ENCODE peak calls at places on chromosomes 13 and 19, in seven cellular contexts. One of them, this sample, is unnamed.
A peak's percentile ranks its signal among the peaks of the same experiment; 100 is the strongest.

GRCh38 chr19:38785187-38785699 is 3.8 kb upstream of the LGALS7B start:
- DNase-seq in breast epithelium: no peak
- DNase-seq in right lobe of liver: no peak
- DNase-seq in uterus: no peak
- DNase-seq in ascending aorta: no peak
- DNase-seq in tibial nerve: no peak
- DNase-seq in mucosa of descending colon: no peak
- DNase-seq in this sample: no peak

GRCh38 chr19:13195678-13196077 is 45.5 kb downstream of the IER2 start:
- DNase-seq in mucosa of descending colon: peak; percentile 88
- DNase-seq in right lobe of liver: peak; percentile 91
- DNase-seq in breast epithelium: no peak
- DNase-seq in tibial nerve: no peak
- DNase-seq in uterus: no peak
- DNase-seq in ascending aorta: no peak
- DNase-seq in this sample: no peak

GRCh38 chr13:110185696-110186095 is 121.3 kb downstream of the COL4A1 start:
- DNase-seq in uterus: no peak
- DNase-seq in ascending aorta: no peak
- DNase-seq in right lobe of liver: no peak
- DNase-seq in breast epithelium: no peak
- DNase-seq in tibial nerve: no peak
- DNase-seq in mucosa of descending colon: no peak
- DNase-seq in this sample: no peak

GRCh38 chr19:47411101-47411500 is 8.2 kb downstream of the MEIS3 start:
- DNase-seq in ascending aorta: no peak
- DNase-seq in uterus: no peak
- DNase-seq in right lobe of liver: no peak
- DNase-seq in tibial nerve: no peak
- DNase-seq in mucosa of descending colon: no peak
- DNase-seq in breast epithelium: no peak
- DNase-seq in this sample: no peak

GRCh38 chr13:85462792-85463425 is 336.3 kb downstream of the SLITRK6 start:
- DNase-seq in ascending aorta: no peak
- DNase-seq in breast epithelium: no peak
- DNase-seq in mucosa of descending colon: no peak
- DNase-seq in right lobe of liver: no peak
- DNase-seq in uterus: no peak
- DNase-seq in tibial nerve: no peak
- DNase-seq in this sample: no peak

GRCh38 chr13:44231786-44232516 is 141.7 kb upstream of the SERP2 start:
- DNase-seq in breast epithelium: peak; percentile 83
- DNase-seq in uterus: peak; percentile 69
- DNase-seq in ascending aorta: peak; percentile 84
- DNase-seq in tibial nerve: peak; percentile 52
- DNase-seq in right lobe of liver: no peak
- DNase-seq in mucosa of descending colon: peak; percentile 67
- DNase-seq in this sample: peak; percentile 99

GRCh38 chr19:33096005-33096404 is 15.0 kb downstream of the GPATCH1 start:
- DNase-seq in right lobe of liver: no peak
- DNase-seq in mucosa of descending colon: no peak
- DNase-seq in breast epithelium: no peak
- DNase-seq in tibial nerve: no peak
- DNase-seq in ascending aorta: no peak
- DNase-seq in uterus: no peak
- DNase-seq in this sample: no peak

GRCh38 chr19:28582344-28582743 is 630.6 kb downstream of the UQCRFS1 start:
- DNase-seq in ascending aorta: no peak
- DNase-seq in tibial nerve: no peak
- DNase-seq in breast epithelium: no peak
- DNase-seq in mucosa of descending colon: no peak
- DNase-seq in right lobe of liver: no peak
- DNase-seq in uterus: no peak
- DNase-seq in this sample: no peak

GRCh38 chr13:110714798-110715394 is 1.4 kb downstream of the ING1 start:
- DNase-seq in right lobe of liver: peak; percentile 70
- DNase-seq in breast epithelium: peak; percentile 59
- DNase-seq in tibial nerve: peak; percentile 48
- DNase-seq in ascending aorta: peak; percentile 84
- DNase-seq in mucosa of descending colon: peak; percentile 69
- DNase-seq in uterus: peak; percentile 68
- DNase-seq in this sample: no peak

GRCh38 chr19:45645068-45645630 is 6.0 kb upstream of the EML2 start:
- DNase-seq in right lobe of liver: peak; percentile 54
- DNase-seq in ascending aorta: no peak
- DNase-seq in tibial nerve: no peak
- DNase-seq in uterus: no peak
- DNase-seq in mucosa of descending colon: no peak
- DNase-seq in breast epithelium: no peak
- DNase-seq in this sample: no peak

GRCh38 chr13:109627649-109628048 is 158.7 kb downstream of the IRS2 start:
- DNase-seq in right lobe of liver: no peak
- DNase-seq in uterus: no peak
- DNase-seq in mucosa of descending colon: no peak
- DNase-seq in ascending aorta: no peak
- DNase-seq in breast epithelium: no peak
- DNase-seq in tibial nerve: no peak
- DNase-seq in this sample: no peak

GRCh38 chr19:13017306-13018036 is 22.2 kb downstream of the NFIX start:
- DNase-seq in ascending aorta: no peak
- DNase-seq in breast epithelium: no peak
- DNase-seq in uterus: no peak
- DNase-seq in tibial nerve: no peak
- DNase-seq in mucosa of descending colon: no peak
- DNase-seq in right lobe of liver: no peak
- DNase-seq in this sample: no peak

GRCh38 chr19:3986260-3987041 is 1.2 kb upstream of the EEF2 start:
- DNase-seq in uterus: no peak
- DNase-seq in right lobe of liver: peak; percentile 61
- DNase-seq in breast epithelium: peak; percentile 38
- DNase-seq in mucosa of descending colon: peak; percentile 64
- DNase-seq in ascending aorta: no peak
- DNase-seq in tibial nerve: peak; percentile 56
- DNase-seq in this sample: peak; percentile 55

GRCh38 chr13:49213997-49214916 is 5.9 kb upstream of the MLNR start:
- DNase-seq in ascending aorta: no peak
- DNase-seq in right lobe of liver: no peak
- DNase-seq in mucosa of descending colon: no peak
- DNase-seq in breast epithelium: no peak
- DNase-seq in tibial nerve: no peak
- DNase-seq in uterus: no peak
- DNase-seq in this sample: no peak

GRCh38 chr19:52217576-52217975 is 27.7 kb downstream of the PPP2R1A start:
- DNase-seq in tibial nerve: no peak
- DNase-seq in right lobe of liver: no peak
- DNase-seq in mucosa of descending colon: no peak
- DNase-seq in uterus: no peak
- DNase-seq in breast epithelium: no peak
- DNase-seq in ascending aorta: peak; percentile 21
- DNase-seq in this sample: no peak

GRCh38 chr19:34172661-34173144 is 399 bp downstream of the LSM14A start:
- DNase-seq in mucosa of descending colon: peak; percentile 34
- DNase-seq in tibial nerve: no peak
- DNase-seq in breast epithelium: no peak
- DNase-seq in ascending aorta: no peak
- DNase-seq in uterus: no peak
- DNase-seq in right lobe of liver: no peak
- DNase-seq in this sample: no peak

GRCh38 chr19:55085923-55086715 is 10.4 kb downstream of the EPS8L1 start:
- DNase-seq in mucosa of descending colon: no peak
- DNase-seq in breast epithelium: no peak
- DNase-seq in ascending aorta: no peak
- DNase-seq in tibial nerve: no peak
- DNase-seq in uterus: no peak
- DNase-seq in right lobe of liver: no peak
- DNase-seq in this sample: no peak

GRCh38 chr13:98171806-98172569 is 5.1 kb downstream of the RNF113B start:
- DNase-seq in tibial nerve: peak; percentile 26
- DNase-seq in ascending aorta: no peak
- DNase-seq in breast epithelium: no peak
- DNase-seq in mucosa of descending colon: no peak
- DNase-seq in uterus: peak; percentile 34
- DNase-seq in right lobe of liver: no peak
- DNase-seq in this sample: no peak

GRCh38 chr19:2491130-2491801 is 15.3 kb downstream of the GADD45B start:
- DNase-seq in mucosa of descending colon: peak; percentile 97
- DNase-seq in tibial nerve: no peak
- DNase-seq in uterus: no peak
- DNase-seq in ascending aorta: no peak
- DNase-seq in right lobe of liver: peak; percentile 79
- DNase-seq in breast epithelium: peak; percentile 64
- DNase-seq in this sample: peak; percentile 83

GRCh38 chr13:35994131-35994966 is 136.8 kb downstream of the DCLK1 start:
- DNase-seq in tibial nerve: no peak
- DNase-seq in breast epithelium: no peak
- DNase-seq in uterus: peak; percentile 71
- DNase-seq in ascending aorta: peak; percentile 86
- DNase-seq in mucosa of descending colon: no peak
- DNase-seq in right lobe of liver: no peak
- DNase-seq in this sample: peak; percentile 38

GRCh38 chr13:19845758-19846157 is 17.7 kb downstream of the ZMYM5 start:
- DNase-seq in right lobe of liver: no peak
- DNase-seq in ascending aorta: peak; percentile 73
- DNase-seq in mucosa of descending colon: peak; percentile 9
- DNase-seq in tibial nerve: no peak
- DNase-seq in breast epithelium: no peak
- DNase-seq in uterus: peak; percentile 40
- DNase-seq in this sample: peak; percentile 69

GRCh38 chr13:26561636-26562537 is 4.4 kb downstream of the WASF3 start:
- DNase-seq in ascending aorta: no peak
- DNase-seq in mucosa of descending colon: no peak
- DNase-seq in right lobe of liver: no peak
- DNase-seq in uterus: no peak
- DNase-seq in breast epithelium: no peak
- DNase-seq in tibial nerve: no peak
- DNase-seq in this sample: no peak

GRCh38 chr13:84567848-84568247 is 685.6 kb upstream of the SLITRK1 start:
- DNase-seq in uterus: no peak
- DNase-seq in breast epithelium: no peak
- DNase-seq in right lobe of liver: no peak
- DNase-seq in mucosa of descending colon: no peak
- DNase-seq in tibial nerve: no peak
- DNase-seq in ascending aorta: no peak
- DNase-seq in this sample: no peak

GRCh38 chr13:99642006-99642405 is 140.7 kb downstream of the TM9SF2 start:
- DNase-seq in mucosa of descending colon: no peak
- DNase-seq in ascending aorta: no peak
- DNase-seq in uterus: no peak
- DNase-seq in tibial nerve: no peak
- DNase-seq in right lobe of liver: no peak
- DNase-seq in breast epithelium: no peak
- DNase-seq in this sample: no peak

GRCh38 chr19:39832341-39833083 is 1.4 kb downstream of the DYRK1B start:
- DNase-seq in tibial nerve: no peak
- DNase-seq in breast epithelium: no peak
- DNase-seq in uterus: no peak
- DNase-seq in ascending aorta: no peak
- DNase-seq in right lobe of liver: no peak
- DNase-seq in mucosa of descending colon: no peak
- DNase-seq in this sample: no peak

GRCh38 chr19:622666-623065 is 10.7 kb downstream of the POLRMT start:
- DNase-seq in ascending aorta: no peak
- DNase-seq in tibial nerve: no peak
- DNase-seq in uterus: no peak
- DNase-seq in right lobe of liver: no peak
- DNase-seq in breast epithelium: no peak
- DNase-seq in mucosa of descending colon: no peak
- DNase-seq in this sample: no peak
- H3K36me3 ChIP-seq in ascending aorta: peaks cover 62% of the 10 kb centered on the region
- H3K36me3 ChIP-seq in tibial nerve: peaks cover 23% of the 10 kb centered on the region
- H3K36me3 ChIP-seq in uterus: no peaks in the 10 kb centered on the region
- H3K36me3 ChIP-seq in right lobe of liver: peaks cover 23% of the 10 kb centered on the region
- H3K36me3 ChIP-seq in breast epithelium: no peaks in the 10 kb centered on the region
- H3K36me3 ChIP-seq in mucosa of descending colon: peaks cover 12% of the 10 kb centered on the region
- H3K36me3 ChIP-seq in this sample: peaks cover 4% of the 10 kb centered on the region

DNA sequence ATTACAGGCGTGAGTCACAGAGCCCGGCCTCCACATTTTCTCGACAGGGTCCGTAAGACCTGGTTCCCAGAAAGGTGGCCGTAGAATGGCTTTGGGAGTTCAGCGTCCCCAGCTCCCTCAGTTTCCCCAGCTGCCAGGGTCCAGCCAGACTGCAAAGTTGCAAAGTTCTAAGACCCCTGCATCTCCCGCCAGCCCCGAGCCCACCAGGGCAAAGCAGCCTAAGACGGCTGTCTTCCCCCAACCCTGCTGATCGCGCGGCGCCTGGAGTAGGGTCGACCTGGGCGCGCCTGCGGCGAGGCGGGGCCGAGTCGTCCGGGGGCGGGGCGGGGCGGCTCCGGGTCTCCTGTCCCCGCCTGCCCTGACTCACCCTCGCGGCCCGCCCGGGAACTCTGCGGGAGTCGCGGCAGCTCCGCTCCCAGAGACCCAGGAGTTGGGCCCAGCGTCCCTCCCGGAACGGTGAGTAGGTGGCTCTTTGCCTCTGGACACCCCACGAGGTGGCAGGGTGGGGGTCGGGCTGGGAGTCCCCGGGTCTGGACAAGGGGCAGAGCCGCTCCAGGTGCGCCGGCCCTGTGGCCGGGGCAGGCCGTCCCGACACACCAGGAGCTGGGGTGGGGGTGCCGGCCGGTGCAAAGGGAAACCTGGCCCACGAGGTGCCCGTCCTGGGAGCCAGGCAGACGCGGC is at the start of gene LRRC8E:
- DNase-seq in breast epithelium: no peak
- DNase-seq in ascending aorta: no peak
- DNase-seq in tibial nerve: no peak
- DNase-seq in right lobe of liver: no peak
- DNase-seq in uterus: no peak
- DNase-seq in mucosa of descending colon: peak; percentile 70
- DNase-seq in this sample: no peak
- H3K4me3 ChIP-seq in breast epithelium: peak within 1 kb of the TSS; percentile 44
- H3K4me3 ChIP-seq in ascending aorta: peak within 1 kb of the TSS; percentile 16
- H3K4me3 ChIP-seq in tibial nerve: no peak within 1 kb of the TSS
- H3K4me3 ChIP-seq in right lobe of liver: peak within 1 kb of the TSS; percentile 45
- H3K4me3 ChIP-seq in uterus: no peak within 1 kb of the TSS
- H3K4me3 ChIP-seq in mucosa of descending colon: no peak within 1 kb of the TSS
- H3K4me3 ChIP-seq in this sample: peak within 1 kb of the TSS; percentile 53

DNA sequence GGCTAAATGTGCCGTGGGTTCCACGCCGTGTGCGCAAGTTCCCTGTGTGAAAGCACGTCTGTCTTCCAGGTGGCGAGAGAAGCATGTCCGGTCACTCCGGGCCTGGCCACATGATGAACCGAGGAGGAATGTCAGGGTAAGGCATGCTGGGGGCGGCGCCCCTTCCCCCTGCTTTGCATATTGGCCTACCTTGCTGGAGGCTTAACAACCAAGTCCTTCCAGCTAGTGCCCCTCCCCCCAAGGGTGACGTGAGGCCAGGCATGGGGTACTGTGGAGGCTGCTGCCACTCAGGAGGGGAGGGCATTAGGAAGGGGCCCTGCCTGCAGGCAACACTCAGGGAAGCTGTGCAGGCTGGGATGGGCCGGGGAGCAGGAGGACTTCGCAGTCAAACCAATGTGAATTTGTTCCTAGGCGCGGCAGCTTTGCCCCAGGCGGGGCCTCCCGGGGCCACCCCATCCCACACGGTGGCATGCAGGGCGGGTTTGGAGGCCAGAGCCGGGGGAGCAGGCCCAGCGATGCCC is 12.5 kb downstream of the MICOS13 start:
- DNase-seq in tibial nerve: no peak
- DNase-seq in ascending aorta: no peak
- DNase-seq in breast epithelium: no peak
- DNase-seq in uterus: no peak
- DNase-seq in right lobe of liver: no peak
- DNase-seq in mucosa of descending colon: no peak
- DNase-seq in this sample: no peak
- H3K36me3 ChIP-seq in tibial nerve: peaks cover 33% of the 10 kb centered on the region
- H3K36me3 ChIP-seq in ascending aorta: peaks cover 67% of the 10 kb centered on the region
- H3K36me3 ChIP-seq in breast epithelium: peaks cover 10% of the 10 kb centered on the region
- H3K36me3 ChIP-seq in uterus: no peaks in the 10 kb centered on the region
- H3K36me3 ChIP-seq in right lobe of liver: peaks cover 56% of the 10 kb centered on the region
- H3K36me3 ChIP-seq in mucosa of descending colon: peaks cover 31% of the 10 kb centered on the region
- H3K36me3 ChIP-seq in this sample: peaks cover 5% of the 10 kb centered on the region

GRCh38 chr19:14519245-14519859 is 1.2 kb upstream of the DNAJB1 start:
- DNase-seq in uterus: no peak
- DNase-seq in tibial nerve: no peak
- DNase-seq in ascending aorta: no peak
- DNase-seq in mucosa of descending colon: no peak
- DNase-seq in right lobe of liver: no peak
- DNase-seq in breast epithelium: no peak
- DNase-seq in this sample: no peak
- H3K4me3 ChIP-seq in uterus: no peak overlapping the region
- H3K4me3 ChIP-seq in tibial nerve: no peak overlapping the region
- H3K4me3 ChIP-seq in ascending aorta: no peak overlapping the region
- H3K4me3 ChIP-seq in mucosa of descending colon: no peak overlapping the region
- H3K4me3 ChIP-seq in right lobe of liver: no peak overlapping the region
- H3K4me3 ChIP-seq in breast epithelium: no peak overlapping the region
- H3K4me3 ChIP-seq in this sample: no peak overlapping the region